ENCODE peak calls at places on chromosomes 4 and X, in four cellular contexts. F is HepG2, S is K562, L is GM12878. Z is an unnamed sample.
A peak's percentile ranks its signal among the peaks of the same experiment; 100 is the strongest.

GRCh38 chr4:113452868-113453620 is 308.5 kb downstream of the CAMK2D start:
- DNase-seq in F (no peak), L (no peak), S (no peak), Z (no peak)

GRCh38 chr4:43089730-43090129 is 197.2 kb downstream of the GRXCR1 start:
- DNase-seq in L (no peak), S (no peak), F (no peak), Z (no peak)

GRCh38 chr4:128517739-128518510 is 230.3 kb upstream of the PGRMC2 start:
- DNase-seq in F (peak; percentile 68), S (peak; percentile 70), L (peak; percentile 94), Z (peak; percentile 20)

GRCh38 chrX:25618248-25618647 is 519.9 kb upstream of the MAGEB18 start:
- DNase-seq in F (no peak), L (no peak), S (no peak), Z (no peak)

GRCh38 chr4:61540944-61541343 is 340.8 kb downstream of the ADGRL3 start:
- DNase-seq in S (no peak), F (peak; percentile 66), L (no peak), Z (peak; percentile 26)

GRCh38 chr4:147060171-147060931 is 114.7 kb upstream of the TTC29 start:
- DNase-seq in L (no peak), F (no peak), S (no peak), Z (no peak)

GRCh38 chrX:84188320-84188834 is 378 bp upstream of the RPS6KA6 start:
- DNase-seq in S (no peak), L (no peak), F (no peak), Z (peak; percentile 63)

GRCh38 chr4:73897380-73898136 is 28.4 kb downstream of the CXCL1 start:
- DNase-seq in S (no peak), F (no peak), L (no peak), Z (no peak)

GRCh38 chr4:26326791-26327190 is 6.0 kb downstream of the RBPJ start:
- DNase-seq in F (no peak), S (no peak), L (no peak), Z (no peak)

GRCh38 chr4:175346381-175346780 is 428.2 kb downstream of the ADAM29 start:
- DNase-seq in F (no peak), S (no peak), L (no peak), Z (no peak)

GRCh38 chr4:186918466-186918865 is 194.8 kb upstream of the FAT1 start:
- DNase-seq in F (no peak), S (no peak), L (no peak), Z (no peak)

GRCh38 chrX:115713465-115713864 is 152.5 kb downstream of the PLS3 start:
- DNase-seq in S (no peak), F (no peak), L (no peak), Z (no peak)

GRCh38 chr4:64581422-64581821 is 172.2 kb upstream of the TECRL start:
- DNase-seq in F (no peak), S (no peak), L (no peak), Z (no peak)

GRCh38 chr4:145954924-145955339 is 16.3 kb upstream of the ZNF827 start:
- DNase-seq in S (peak; percentile 69), F (no peak), L (no peak), Z (no peak)

GRCh38 chrX:131830400-131831184 is 192.5 kb upstream of the STK26 start:
- DNase-seq in L (peak; percentile 69), S (peak; percentile 76), F (peak; percentile 92), Z (peak; percentile 84)

GRCh38 chr4:57023104-57023503 is 44.4 kb downstream of the POLR2B start:
- DNase-seq in S (no peak), F (no peak), L (no peak), Z (no peak)

GRCh38 chr4:187883049-187883448 is 112.5 kb upstream of the ZFP42 start:
- DNase-seq in F (no peak), L (no peak), S (no peak), Z (no peak)

GRCh38 chr4:70979445-70980008 is 13.9 kb upstream of the DCK start:
- DNase-seq in S (no peak), L (no peak), F (no peak), Z (no peak)

GRCh38 chrX:64205441-64205734 is at the start of gene AMER1:
- DNase-seq in L (no peak), S (no peak), F (no peak), Z (no peak)

GRCh38 chr4:152265149-152265621 is 270.7 kb downstream of the FBXW7 start:
- DNase-seq in L (no peak), S (no peak), F (peak; percentile 21), Z (peak; percentile 44)

GRCh38 chrX:115642895-115643530 is 82.0 kb downstream of the PLS3 start:
- DNase-seq in S (peak; percentile 37), L (peak; percentile 23), F (peak; percentile 6), Z (peak; percentile 56)

GRCh38 chrX:106952988-106953387 is 32.8 kb downstream of the CLDN2 start:
- DNase-seq in F (no peak), S (no peak), L (no peak), Z (peak; percentile 23)

GRCh38 chrX:47514553-47515235 is 31.7 kb upstream of the ZNF41 start:
- DNase-seq in L (no peak), S (no peak), F (no peak), Z (no peak)

GRCh38 chrX:20071511-20072079 is 45.1 kb downstream of the MAP7D2 start:
- DNase-seq in L (no peak), S (no peak), F (peak; percentile 23), Z (no peak)

GRCh38 chrX:32687379-32687778 is 524.0 kb downstream of the DMD start:
- DNase-seq in L (no peak), F (no peak), S (peak; percentile 2), Z (no peak)

GRCh38 chrX:29792335-29792734 is 423.0 kb upstream of the MAGEB2 start:
- DNase-seq in F (no peak), S (no peak), L (no peak), Z (no peak)

GRCh38 chr4:16027114-16027513 is 56.7 kb downstream of the PROM1 start:
- DNase-seq in L (no peak), F (no peak), S (no peak), Z (no peak)

GRCh38 chrX:145041486-145041885 is 205.8 kb upstream of the SPANXN1 start:
- DNase-seq in F (no peak), L (no peak), S (no peak), Z (no peak)

GRCh38 chrX:151901821-151902220 is 10.9 kb upstream of the MAGEA4 start:
- DNase-seq in S (no peak), L (no peak), F (no peak), Z (no peak)
- TF ChIP-seq TARDBP in S (no peak), L (no peak), F (no peak), Z (no peak)

GRCh38 chrX:78129714-78130113 is 9.7 kb downstream of the TAF9B start:
- DNase-seq in L (no peak), S (no peak), F (no peak), Z (no peak)

GRCh38 chrX:78125148-78125547 is 14.3 kb downstream of the TAF9B start:
- DNase-seq in S (no peak), F (no peak), L (no peak), Z (no peak)

GRCh38 chrX:78130396-78130795 is 9.1 kb downstream of the TAF9B start:
- DNase-seq in F (no peak), L (no peak), S (no peak), Z (no peak)

GRCh38 chrX:78133561-78133960 is 5.9 kb downstream of the TAF9B start:
- DNase-seq in F (no peak), L (no peak), S (no peak), Z (no peak)

GRCh38 chrX:78131117-78131516 is 8.3 kb downstream of the TAF9B start:
- DNase-seq in F (no peak), L (no peak), S (no peak), Z (no peak)
- TF ChIP-seq SP1 in F (no peak), L (no peak), S (no peak), Z (no peak)

DNA sequence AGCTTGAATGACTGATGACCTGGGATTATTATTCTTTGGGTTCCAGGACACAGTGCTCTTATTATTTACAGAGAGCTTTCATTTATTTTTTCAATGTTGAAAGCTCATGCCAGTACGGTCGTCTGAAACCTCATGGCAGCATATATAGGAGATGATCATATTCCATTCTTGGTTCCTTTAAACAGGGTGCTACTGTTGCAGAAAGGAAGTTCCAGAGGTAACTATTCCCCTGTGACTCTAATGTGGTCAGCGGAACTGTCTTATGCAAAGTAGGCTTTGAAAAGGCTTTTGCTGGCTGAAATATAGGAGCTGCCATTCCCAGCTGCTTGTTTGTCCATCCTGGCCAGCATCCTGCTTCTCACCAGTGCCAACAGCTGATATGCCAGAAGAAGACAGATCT is 208.3 kb upstream of the LEF1 start:
- DNase-seq in F (no peak), S (no peak), L (no peak), Z (no peak)
- TF ChIP-seq TARDBP in F (no peak), S (no peak), L (no peak), Z (no peak)

DNA sequence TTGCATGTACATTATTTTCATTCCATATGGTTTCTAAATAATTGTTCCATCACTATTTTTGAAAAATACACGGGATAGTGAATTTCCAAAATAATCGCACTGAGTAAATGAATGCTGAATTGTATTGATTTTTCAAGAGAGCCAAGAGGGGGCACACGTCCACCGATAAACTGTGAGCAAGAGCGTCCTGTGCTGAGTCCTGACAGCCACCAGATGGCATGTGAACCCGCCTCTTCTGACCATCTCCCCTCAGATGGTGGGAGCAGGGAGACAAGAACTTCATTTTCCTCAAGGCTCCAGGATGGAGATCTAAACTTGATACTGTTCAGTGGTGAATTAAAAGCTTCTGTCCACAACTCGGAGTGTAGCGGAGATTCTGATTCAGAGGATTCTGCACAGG is 30.6 kb upstream of the IL9R start:
- DNase-seq in L (peak; percentile 12), S (peak; percentile 61), F (peak; percentile 54), Z (peak; percentile 58)
- TF ChIP-seq SP1 in L (no peak), S (no peak), F (no peak), Z (no peak)

GRCh38 chrX:71911023-71911730 is 532 bp downstream of the NHSL2 start:
- DNase-seq in S (no peak), L (no peak), F (no peak), Z (peak; percentile 46)
- TF ChIP-seq TARDBP in S (no peak), L (no peak), F (no peak), Z (no peak)

GRCh38 chrX:133362538-133362937 is 52.8 kb downstream of the GPC4 start:
- DNase-seq in F (no peak), L (no peak), S (no peak), Z (no peak)

GRCh38 chrX:133369065-133369464 is 46.2 kb downstream of the GPC4 start:
- DNase-seq in F (no peak), S (no peak), L (no peak), Z (no peak)

GRCh38 chrX:133366735-133367134 is 48.6 kb downstream of the GPC4 start:
- DNase-seq in S (no peak), L (no peak), F (no peak), Z (no peak)

GRCh38 chrX:133364201-133364600 is 51.1 kb downstream of the GPC4 start:
- DNase-seq in F (no peak), L (no peak), S (no peak), Z (no peak)

GRCh38 chrX:133365886-133366611 is 49.2 kb downstream of the GPC4 start:
- DNase-seq in S (no peak), L (no peak), F (no peak), Z (no peak)
- TF ChIP-seq SP1 in S (no peak), L (no peak), F (no peak), Z (no peak)

Z was measured in HEK293T.